ENCODE peak calls at places on chromosomes 1 and 21, in four cellular contexts. One of them, this sample, is unnamed.

GRCh38 chr1:18875107-18875795 is 15.8 kb upstream of the TAS1R2 start:
- DNase-seq in osteocyte: peak
- DNase-seq in suprapubic skin: peak
- DNase-seq in AG04449: peak
- DNase-seq in this sample: peak

GRCh38 chr1:107879338-107879737 is 85.6 kb downstream of the VAV3 start:
- DNase-seq in osteocyte: no peak
- DNase-seq in suprapubic skin: no peak
- DNase-seq in AG04449: no peak
- DNase-seq in this sample: no peak

GRCh38 chr1:30034627-30035521 is 688.5 kb downstream of the MATN1 start:
- DNase-seq in osteocyte: peak
- DNase-seq in suprapubic skin: no peak
- DNase-seq in AG04449: no peak
- DNase-seq in this sample: no peak

GRCh38 chr1:197970771-197971170 is 53.6 kb downstream of the LHX9 start:
- DNase-seq in osteocyte: no peak
- DNase-seq in suprapubic skin: no peak
- DNase-seq in AG04449: no peak
- DNase-seq in this sample: no peak

GRCh38 chr1:19273106-19273843 is 15.3 kb downstream of the AKR7A3 start:
- DNase-seq in osteocyte: no peak
- DNase-seq in suprapubic skin: peak
- DNase-seq in AG04449: no peak
- DNase-seq in this sample: no peak

GRCh38 chr1:31689821-31690220 is 14.0 kb downstream of the COL16A1 start:
- DNase-seq in osteocyte: no peak
- DNase-seq in suprapubic skin: no peak
- DNase-seq in AG04449: peak
- DNase-seq in this sample: peak

GRCh38 chr1:93556291-93556690 is 108.4 kb downstream of the FNBP1L start:
- DNase-seq in osteocyte: no peak
- DNase-seq in suprapubic skin: no peak
- DNase-seq in AG04449: no peak
- DNase-seq in this sample: no peak

GRCh38 chr1:36115200-36115669 is 9.8 kb downstream of the COL8A2 start:
- DNase-seq in osteocyte: peak
- DNase-seq in suprapubic skin: no peak
- DNase-seq in AG04449: peak
- DNase-seq in this sample: peak

GRCh38 chr21:33940164-33940563 is 24.6 kb upstream of the ATP5PO start:
- DNase-seq in osteocyte: no peak
- DNase-seq in suprapubic skin: no peak
- DNase-seq in AG04449: peak
- DNase-seq in this sample: no peak

GRCh38 chr1:248853668-248854375 is 5.1 kb downstream of the ZNF692 start:
- DNase-seq in osteocyte: peak
- DNase-seq in suprapubic skin: no peak
- DNase-seq in AG04449: no peak
- DNase-seq in this sample: no peak

GRCh38 chr1:21893046-21893805 is 43.9 kb downstream of the HSPG2 start:
- DNase-seq in osteocyte: peak
- DNase-seq in suprapubic skin: no peak
- DNase-seq in AG04449: no peak
- DNase-seq in this sample: no peak

GRCh38 chr1:108521990-108522393 is 37.9 kb upstream of the EEIG2 start:
- DNase-seq in osteocyte: no peak
- DNase-seq in suprapubic skin: no peak
- DNase-seq in AG04449: no peak
- DNase-seq in this sample: no peak

GRCh38 chr1:104780470-104781078 is 1030.9 kb downstream of the AMY1C start:
- DNase-seq in osteocyte: no peak
- DNase-seq in suprapubic skin: no peak
- DNase-seq in AG04449: no peak
- DNase-seq in this sample: no peak

GRCh38 chr1:172180886-172181285 is 239.6 kb upstream of the C1orf105 start:
- DNase-seq in osteocyte: no peak
- DNase-seq in suprapubic skin: no peak
- DNase-seq in AG04449: no peak
- DNase-seq in this sample: no peak

GRCh38 chr1:160576430-160576829 is 2.9 kb downstream of the CD84 start:
- DNase-seq in osteocyte: no peak
- DNase-seq in suprapubic skin: no peak
- DNase-seq in AG04449: no peak
- DNase-seq in this sample: no peak

GRCh38 chr21:41045534-41046268 is 122.3 kb upstream of the BACE2 start:
- DNase-seq in osteocyte: no peak
- DNase-seq in suprapubic skin: no peak
- DNase-seq in AG04449: no peak
- DNase-seq in this sample: no peak

GRCh38 chr21:43328171-43328570 is 98.8 kb downstream of the SIK1 start:
- DNase-seq in osteocyte: no peak
- DNase-seq in suprapubic skin: no peak
- DNase-seq in AG04449: no peak
- DNase-seq in this sample: no peak

GRCh38 chr21:31536138-31536537 is 123.4 kb upstream of the SOD1 start:
- DNase-seq in osteocyte: no peak
- DNase-seq in suprapubic skin: no peak
- DNase-seq in AG04449: no peak
- DNase-seq in this sample: no peak

GRCh38 chr21:42548687-42549406 is 35.2 kb downstream of the SLC37A1 start:
- DNase-seq in osteocyte: no peak
- DNase-seq in suprapubic skin: peak
- DNase-seq in AG04449: no peak
- DNase-seq in this sample: no peak

GRCh38 chr1:54671985-54672608 is 30.5 kb downstream of the MROH7 start:
- DNase-seq in osteocyte: no peak
- DNase-seq in suprapubic skin: no peak
- DNase-seq in AG04449: no peak
- DNase-seq in this sample: peak

GRCh38 chr1:153515504-153516394 is 20.0 kb downstream of the S100A6 start:
- DNase-seq in osteocyte: no peak
- DNase-seq in suprapubic skin: no peak
- DNase-seq in AG04449: no peak
- DNase-seq in this sample: no peak

GRCh38 chr1:246343251-246343650 is 163.8 kb downstream of the SMYD3 start:
- DNase-seq in osteocyte: no peak
- DNase-seq in suprapubic skin: no peak
- DNase-seq in AG04449: no peak
- DNase-seq in this sample: no peak

GRCh38 chr1:211169353-211169752 is 35.4 kb upstream of the KCNH1 start:
- DNase-seq in osteocyte: no peak
- DNase-seq in suprapubic skin: no peak
- DNase-seq in AG04449: no peak
- DNase-seq in this sample: no peak

GRCh38 chr1:77412069-77412793 is 130.4 kb downstream of the AK5 start:
- DNase-seq in osteocyte: no peak
- DNase-seq in suprapubic skin: no peak
- DNase-seq in AG04449: no peak
- DNase-seq in this sample: no peak

GRCh38 chr1:214615111-214615510 is 12.1 kb downstream of the CENPF start:
- DNase-seq in osteocyte: no peak
- DNase-seq in suprapubic skin: no peak
- DNase-seq in AG04449: no peak
- DNase-seq in this sample: no peak

GRCh38 chr21:41677671-41678015 is 89.2 kb downstream of the RIPK4 start:
- DNase-seq in osteocyte: no peak
- DNase-seq in suprapubic skin: no peak
- DNase-seq in AG04449: no peak
- DNase-seq in this sample: no peak

GRCh38 chr21:33731447-33731846 is 89.1 kb downstream of the ITSN1 start:
- DNase-seq in osteocyte: no peak
- DNase-seq in suprapubic skin: no peak
- DNase-seq in AG04449: no peak
- DNase-seq in this sample: no peak

GRCh38 chr1:103459385-103459784 is 66.1 kb upstream of the RNPC3 start:
- DNase-seq in osteocyte: no peak
- DNase-seq in suprapubic skin: no peak
- DNase-seq in AG04449: no peak
- DNase-seq in this sample: no peak

GRCh38 chr1:64881281-64881680 is 85.1 kb downstream of the JAK1 start:
- DNase-seq in osteocyte: no peak
- DNase-seq in suprapubic skin: no peak
- DNase-seq in AG04449: no peak
- DNase-seq in this sample: no peak

GRCh38 chr1:110171134-110171733 is 20.9 kb downstream of the SLC6A17 start:
- DNase-seq in osteocyte: no peak
- DNase-seq in suprapubic skin: no peak
- DNase-seq in AG04449: no peak
- DNase-seq in this sample: no peak

GRCh38 chr1:246579818-246580217 is 13.6 kb downstream of the CNST start:
- DNase-seq in osteocyte: no peak
- DNase-seq in suprapubic skin: no peak
- DNase-seq in AG04449: no peak
- DNase-seq in this sample: no peak

DNA sequence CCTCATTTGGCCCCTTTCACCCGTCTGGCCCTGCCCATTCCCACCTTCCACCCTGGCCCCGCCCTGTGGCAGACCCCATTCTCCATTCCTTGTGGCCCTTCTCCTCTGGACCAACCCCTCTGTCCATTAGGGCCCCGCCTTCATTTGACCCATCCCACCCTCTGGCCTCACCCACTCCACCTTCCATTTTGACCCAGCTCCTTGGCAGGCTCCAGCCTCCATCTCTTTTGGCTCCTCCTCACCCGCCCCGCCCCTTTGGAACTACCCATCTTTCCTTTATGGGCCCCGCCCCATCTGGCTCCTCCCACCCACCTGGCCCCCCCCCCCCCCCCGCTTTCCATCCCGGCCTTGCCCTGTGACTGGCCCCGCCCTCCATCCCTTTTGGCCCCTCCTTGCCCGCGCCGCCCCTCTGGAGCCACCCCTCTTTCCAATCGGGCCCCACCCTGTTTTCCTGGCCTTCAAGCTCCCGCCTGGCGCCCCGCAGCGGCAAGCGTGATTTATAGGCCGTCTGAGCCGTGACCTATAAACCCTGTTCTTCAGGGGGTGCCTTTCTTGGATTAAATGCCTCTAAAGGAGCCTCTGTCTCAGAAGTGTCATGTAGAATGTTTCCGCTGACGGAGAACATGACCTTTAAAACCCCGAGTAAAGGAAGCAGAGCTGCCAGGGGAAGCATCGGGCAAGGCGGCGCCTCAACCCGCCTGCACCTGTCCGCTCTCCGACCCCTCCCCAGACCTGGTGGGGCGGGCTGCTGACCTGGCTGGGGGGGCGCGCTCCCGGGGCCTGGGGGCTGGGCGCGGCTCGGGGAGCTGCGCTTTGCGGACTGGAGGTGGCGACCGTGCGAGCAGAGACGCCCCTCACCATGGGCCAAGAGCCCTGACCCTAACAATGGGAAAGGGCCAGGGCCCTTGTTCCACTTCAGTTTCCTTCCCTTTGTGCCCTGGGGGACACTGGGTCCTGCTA is 178.0 kb downstream of the CAMTA1 start:
- DNase-seq in osteocyte: no peak
- DNase-seq in suprapubic skin: peak
- DNase-seq in AG04449: no peak
- DNase-seq in this sample: no peak
- TF ChIP-seq CTCF in osteocyte: no peak
- TF ChIP-seq CTCF in suprapubic skin: no peak
- TF ChIP-seq CTCF in AG04449: no peak
- TF ChIP-seq CTCF in this sample: peak

GRCh38 chr1:225451840-225452515 is 24.1 kb upstream of the LBR start:
- DNase-seq in osteocyte: no peak
- DNase-seq in suprapubic skin: peak
- DNase-seq in AG04449: no peak
- DNase-seq in this sample: no peak
- TF ChIP-seq CTCF in osteocyte: no peak
- TF ChIP-seq CTCF in suprapubic skin: no peak
- TF ChIP-seq CTCF in AG04449: no peak
- TF ChIP-seq CTCF in this sample: no peak

GRCh38 chr1:33099290-33100118 is 18.6 kb downstream of the AZIN2 start:
- DNase-seq in osteocyte: peak
- DNase-seq in suprapubic skin: no peak
- DNase-seq in AG04449: peak
- DNase-seq in this sample: peak
- TF ChIP-seq CTCF in osteocyte: peak
- TF ChIP-seq CTCF in suprapubic skin: no peak
- TF ChIP-seq CTCF in AG04449: peak
- TF ChIP-seq CTCF in this sample: peak

GRCh38 chr1:116232989-116233514 is 121.9 kb downstream of the MAB21L3 start:
- DNase-seq in osteocyte: no peak
- DNase-seq in suprapubic skin: no peak
- DNase-seq in AG04449: no peak
- DNase-seq in this sample: no peak
- TF ChIP-seq CTCF in osteocyte: no peak
- TF ChIP-seq CTCF in suprapubic skin: no peak
- TF ChIP-seq CTCF in AG04449: no peak
- TF ChIP-seq CTCF in this sample: no peak

GRCh38 chr21:39658066-39658465 is 45.3 kb downstream of the B3GALT5 start:
- DNase-seq in osteocyte: no peak
- DNase-seq in suprapubic skin: no peak
- DNase-seq in AG04449: no peak
- DNase-seq in this sample: no peak
- TF ChIP-seq CTCF in osteocyte: no peak
- TF ChIP-seq CTCF in suprapubic skin: no peak
- TF ChIP-seq CTCF in AG04449: no peak
- TF ChIP-seq CTCF in this sample: no peak

DNA sequence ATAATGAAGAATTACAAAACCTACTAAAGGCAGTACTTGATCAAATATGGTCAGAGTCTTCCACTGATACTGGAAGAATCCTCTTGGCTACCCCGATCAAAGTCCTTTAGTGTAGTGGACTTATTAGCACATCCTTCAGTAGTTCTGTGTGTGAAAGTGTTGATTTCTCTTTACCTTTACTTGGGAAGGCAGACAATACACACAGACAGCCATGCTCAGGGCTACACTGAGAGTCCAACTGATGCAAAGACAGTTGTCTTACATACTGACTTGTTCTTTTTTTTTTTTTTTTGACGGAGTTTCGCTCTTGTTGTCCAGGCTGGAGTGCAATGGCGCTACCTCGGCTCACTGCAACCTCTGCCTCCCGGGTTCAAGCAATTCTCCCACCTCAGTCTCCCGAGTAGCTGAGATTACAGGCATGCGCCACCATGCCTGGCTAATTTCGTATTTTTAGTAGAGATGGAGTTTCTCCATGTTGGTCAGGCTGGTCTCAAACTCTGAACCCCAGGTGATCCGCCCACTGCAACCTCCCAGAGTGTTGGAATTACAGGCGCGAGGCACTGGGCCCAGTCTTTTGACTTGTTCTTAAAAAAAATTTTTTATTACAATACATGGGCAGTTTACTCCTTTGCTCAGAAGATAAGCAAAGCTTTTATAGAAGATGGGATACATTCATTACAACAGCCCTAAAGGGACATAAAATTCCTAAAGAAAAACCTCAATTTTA is 3.5 kb upstream of the PTTG1IP start:
- DNase-seq in osteocyte: no peak
- DNase-seq in suprapubic skin: no peak
- DNase-seq in AG04449: no peak
- DNase-seq in this sample: no peak
- TF ChIP-seq CTCF in osteocyte: no peak
- TF ChIP-seq CTCF in suprapubic skin: no peak
- TF ChIP-seq CTCF in AG04449: no peak
- TF ChIP-seq CTCF in this sample: no peak